ENCODE peak calls at places on chromosomes 11 and 22, in ten cellular contexts. B is NCI-H774; N is NB4; J is HuH-7.5; T is astrocyte of the spinal cord; D is lung; K is activated T-cell treated with anti-CD3 and anti-CD28 coated beads for 48 hours; A is EH; Q is activated CD8-positive, alpha-beta T cell treated with anti-CD3 and anti-CD28 coated beads for 36 hours; X is naive thymus-derived CD4-positive, alpha-beta T cell. S is an unnamed sample.

GRCh38 chr22:23834830-23835772 is 3.7 kb downstream of the DERL3 start:
- DNase-seq in B (no peak), N (no peak), J (no peak), T (no peak), D (no peak), K (no peak), A (no peak), Q (no peak), X (no peak), S (no peak)

GRCh38 chr11:68116892-68117435 is 4.2 kb downstream of the CHKA start:
- DNase-seq in B (no peak), N (no peak), J (no peak), T (no peak), D (no peak), K (no peak), A (peak), Q (no peak), X (no peak), S (no peak)

GRCh38 chr11:103947566-103947919 is 88.9 kb upstream of the DDI1 start:
- DNase-seq in B (no peak), N (no peak), J (no peak), T (peak), D (no peak), K (no peak), A (peak), Q (no peak), X (no peak), S (peak)

GRCh38 chr11:73215191-73216134 is 2.6 kb upstream of the P2RY2 start:
- DNase-seq in B (no peak), N (peak), J (no peak), T (no peak), D (no peak), K (no peak), A (no peak), Q (no peak), X (no peak), S (no peak)

GRCh38 chr11:127986073-127986472 is 601.3 kb downstream of the ETS1 start:
- DNase-seq in B (no peak), N (no peak), J (no peak), T (no peak), D (no peak), K (no peak), A (no peak), Q (no peak), X (no peak), S (no peak)

GRCh38 chr11:105878510-105878909 is 143.5 kb downstream of the MSANTD4 start:
- DNase-seq in B (no peak), N (no peak), J (no peak), T (no peak), D (no peak), K (no peak), A (no peak), Q (no peak), X (no peak), S (no peak)

GRCh38 chr11:120061761-120062560 is 76.0 kb downstream of the TRIM29 start:
- DNase-seq in B (no peak), N (no peak), J (no peak), T (no peak), D (no peak), K (no peak), A (peak), Q (no peak), X (no peak), S (no peak)

GRCh38 chr11:2885017-2885675 is 429 bp downstream of the CDKN1C start:
- DNase-seq in B (no peak), N (peak), J (peak), T (peak), D (no peak), K (no peak), A (peak), Q (peak), X (peak), S (peak)

GRCh38 chr11:116070555-116070954 is 566.3 kb upstream of the CADM1 start:
- DNase-seq in B (no peak), N (no peak), J (no peak), T (no peak), D (no peak), K (no peak), A (no peak), Q (no peak), X (no peak), S (no peak)

GRCh38 chr11:119671561-119672015 is 57.4 kb downstream of the NECTIN1 start:
- DNase-seq in B (no peak), N (no peak), J (no peak), T (peak), D (no peak), K (no peak), A (peak), Q (no peak), X (no peak), S (peak)

GRCh38 chr22:49769691-49770315 is 57.9 kb downstream of the BRD1 start:
- DNase-seq in B (no peak), N (no peak), J (no peak), T (no peak), D (no peak), K (no peak), A (no peak), Q (no peak), X (no peak), S (no peak)

GRCh38 chr11:64874308-64874707 is 4.1 kb downstream of the EHD1 start:
- DNase-seq in B (no peak), N (no peak), J (no peak), T (peak), D (no peak), K (no peak), A (no peak), Q (peak), X (peak), S (peak)

GRCh38 chr11:58788355-58789023 is 56.0 kb downstream of the GLYATL2 start:
- DNase-seq in B (peak), N (peak), J (no peak), T (peak), D (peak), K (no peak), A (peak), Q (peak), X (peak), S (peak)

GRCh38 chr11:119839504-119840133 is 110.6 kb upstream of the NECTIN1 start:
- DNase-seq in B (no peak), N (no peak), J (no peak), T (no peak), D (no peak), K (no peak), A (no peak), Q (no peak), X (no peak), S (no peak)

GRCh38 chr11:65110354-65110861 is 1.3 kb upstream of the TM7SF2 start:
- DNase-seq in B (peak), N (peak), J (peak), T (peak), D (peak), K (peak), A (peak), Q (peak), X (peak), S (peak)

GRCh38 chr11:67276821-67277230 is 10.6 kb downstream of the GRK2 start:
- DNase-seq in B (no peak), N (peak), J (no peak), T (peak), D (no peak), K (peak), A (peak), Q (peak), X (peak), S (no peak)

GRCh38 chr11:555500-556174 is 4.9 kb downstream of the LMNTD2 start:
- DNase-seq in B (no peak), N (no peak), J (no peak), T (no peak), D (no peak), K (no peak), A (no peak), Q (no peak), X (no peak), S (no peak)

GRCh38 chr11:19929655-19930054 is 217.0 kb downstream of the NAV2 start:
- DNase-seq in B (no peak), N (no peak), J (no peak), T (peak), D (no peak), K (no peak), A (peak), Q (no peak), X (no peak), S (peak)

GRCh38 chr11:65623177-65623576 is 7.6 kb downstream of the PCNX3 start:
- DNase-seq in B (no peak), N (no peak), J (no peak), T (no peak), D (no peak), K (no peak), A (no peak), Q (no peak), X (no peak), S (no peak)